ENCODE peak calls at places on chromosome 11, in nine cellular contexts. L is pancreas; A is stomach; F is endodermal cell; V is thoracic aorta; W is adipocyte; N is adrenal gland; G is naive thymus-derived CD4-positive, alpha-beta T cell; D is IMR-90. E is an unnamed sample. For H3K36me3, H3K9me3 and H3K27me3, the result is how much of the 10 kb centered on the place peaks cover.

GRCh38 chr11:30346068-30346688 is 23.3 kb downstream of the ARL14EP start:
- DNase-seq in L (no peak), A (no peak), F (no peak), V (no peak), W (peak), N (no peak), G (peak), D (peak), E (no peak)

GRCh38 chr11:74035264-74035663 is 26.4 kb upstream of the UCP3 start:
- DNase-seq in L (no peak), A (no peak), F (no peak), V (no peak), W (peak), N (no peak), G (no peak), D (peak), E (no peak)

GRCh38 chr11:67418476-67419281 is 3.2 kb downstream of the CARNS1 start:
- DNase-seq in L (no peak), A (peak), F (no peak), V (no peak), W (no peak), N (no peak), G (peak), D (no peak), E (peak)

GRCh38 chr11:69044111-69045013 is 4.4 kb upstream of the TPCN2 start:
- DNase-seq in L (peak), A (peak), F (peak), V (no peak), W (peak), N (peak), G (no peak), D (peak), E (peak)

GRCh38 chr11:26914968-26915367 is 78.9 kb upstream of the FIBIN start:
- DNase-seq in L (no peak), A (no peak), F (no peak), V (no peak), W (no peak), N (no peak), G (no peak), D (no peak), E (no peak)

GRCh38 chr11:47395225-47396048 is 13.0 kb upstream of the SLC39A13 start:
- DNase-seq in L (no peak), A (no peak), F (no peak), V (no peak), W (no peak), N (no peak), G (no peak), D (no peak), E (no peak)

GRCh38 chr11:88051386-88051785 is 123.9 kb downstream of the RAB38 start:
- DNase-seq in L (no peak), A (no peak), F (no peak), V (no peak), W (no peak), N (no peak), G (no peak), D (peak), E (no peak)

GRCh38 chr11:132312161-132312560 is 941.7 kb downstream of the NTM start:
- DNase-seq in L (no peak), A (no peak), F (no peak), V (no peak), W (peak), N (no peak), G (no peak), D (peak), E (peak)

GRCh38 chr11:107928046-107928766 is at the start of gene RAB39A:
- DNase-seq in L (peak), A (peak), F (peak), V (peak), W (peak), N (peak), G (peak), D (peak), E (peak)

GRCh38 chr11:606245-606644 is 9.5 kb downstream of the IRF7 start:
- DNase-seq in L (peak), A (peak), F (no peak), V (no peak), W (no peak), N (peak), G (no peak), D (no peak), E (peak)

GRCh38 chr11:128336203-128336602 is 251.2 kb downstream of the ETS1 start:
- DNase-seq in L (no peak), A (peak), F (peak), V (no peak), W (no peak), N (peak), G (no peak), D (peak), E (peak)

GRCh38 chr11:61529537-61530225 is 21.1 kb downstream of the LRRC10B start:
- DNase-seq in L (no peak), A (no peak), F (no peak), V (no peak), W (no peak), N (peak), G (no peak), D (no peak), E (no peak)

GRCh38 chr11:12287374-12288211 is 89.8 kb upstream of the PARVA start:
- DNase-seq in L (no peak), A (peak), F (peak), V (peak), W (peak), N (peak), G (no peak), D (peak), E (peak)

GRCh38 chr11:120532511-120533196 is 21.1 kb downstream of the GRIK4 start:
- DNase-seq in L (no peak), A (no peak), F (no peak), V (no peak), W (peak), N (peak), G (no peak), D (peak), E (peak)

GRCh38 chr11:48150213-48150612 is 66.4 kb upstream of the OR4B1 start:
- DNase-seq in L (no peak), A (no peak), F (no peak), V (no peak), W (peak), N (no peak), G (no peak), D (peak), E (no peak)

GRCh38 chr11:28133146-28133545 is 25.0 kb downstream of the METTL15 start:
- DNase-seq in L (no peak), A (no peak), F (no peak), V (no peak), W (peak), N (no peak), G (no peak), D (peak), E (no peak)

GRCh38 chr11:17828311-17828751 is 93.8 kb downstream of the KCNC1 start:
- DNase-seq in L (peak), A (peak), F (no peak), V (peak), W (peak), N (peak), G (no peak), D (peak), E (peak)

GRCh38 chr11:35111171-35112055 is 27.6 kb upstream of the CD44 start:
- DNase-seq in L (peak), A (no peak), F (no peak), V (no peak), W (peak), N (peak), G (no peak), D (peak), E (peak)

GRCh38 chr11:61659413-61660196 is 20.6 kb upstream of the DAGLA start:
- DNase-seq in L (no peak), A (no peak), F (no peak), V (no peak), W (no peak), N (no peak), G (no peak), D (no peak), E (no peak)

GRCh38 chr11:95338430-95338991 is 107.5 kb upstream of the SESN3 start:
- DNase-seq in L (peak), A (no peak), F (no peak), V (no peak), W (peak), N (peak), G (no peak), D (peak), E (no peak)

GRCh38 chr11:11975201-11976092 is 33.0 kb downstream of the DKK3 start:
- DNase-seq in L (no peak), A (peak), F (peak), V (no peak), W (no peak), N (no peak), G (no peak), D (no peak), E (peak)

GRCh38 chr11:103085758-103086365 is 6.1 kb downstream of the DCUN1D5 start:
- DNase-seq in L (no peak), A (no peak), F (no peak), V (no peak), W (peak), N (no peak), G (no peak), D (peak), E (no peak)

GRCh38 chr11:9868641-9869040 is 204.8 kb downstream of the SWAP70 start:
- DNase-seq in L (no peak), A (no peak), F (no peak), V (no peak), W (no peak), N (no peak), G (no peak), D (no peak), E (no peak)

GRCh38 chr11:112459001-112459400 is 198.3 kb upstream of the PLET1 start:
- DNase-seq in L (no peak), A (no peak), F (no peak), V (no peak), W (peak), N (no peak), G (no peak), D (no peak), E (no peak)

GRCh38 chr11:71209656-71210055 is 42.7 kb downstream of the SHANK2 start:
- DNase-seq in L (no peak), A (no peak), F (no peak), V (no peak), W (no peak), N (no peak), G (no peak), D (no peak), E (no peak)

GRCh38 chr11:497565-498296 is 9.3 kb downstream of the RNH1 start:
- DNase-seq in L (no peak), A (no peak), F (no peak), V (no peak), W (no peak), N (no peak), G (no peak), D (no peak), E (no peak)

GRCh38 chr11:47714554-47715081 is 551 bp downstream of the AGBL2 start:
- DNase-seq in L (no peak), A (no peak), F (peak), V (no peak), W (peak), N (peak), G (peak), D (no peak), E (no peak)

GRCh38 chr11:102653744-102654291 is 28.7 kb upstream of the MMP20 start:
- DNase-seq in L (no peak), A (no peak), F (no peak), V (no peak), W (no peak), N (no peak), G (no peak), D (peak), E (peak)

GRCh38 chr11:103281301-103281700 is 172.1 kb downstream of the DYNC2H1 start:
- DNase-seq in L (no peak), A (no peak), F (no peak), V (no peak), W (peak), N (no peak), G (no peak), D (peak), E (no peak)

GRCh38 chr11:69377029-69377952 is 83.3 kb downstream of the MYEOV start:
- DNase-seq in L (no peak), A (no peak), F (no peak), V (no peak), W (no peak), N (no peak), G (no peak), D (no peak), E (no peak)

GRCh38 chr11:12259956-12260355 is 117.4 kb upstream of the PARVA start:
- DNase-seq in L (no peak), A (no peak), F (no peak), V (no peak), W (no peak), N (no peak), G (no peak), D (no peak), E (no peak)

GRCh38 chr11:19453893-19454292 is 213.1 kb upstream of the E2F8 start:
- DNase-seq in L (no peak), A (no peak), F (peak), V (peak), W (peak), N (peak), G (no peak), D (peak), E (no peak)

GRCh38 chr11:74446445-74446844 is 20.9 kb downstream of the KCNE3 start:
- DNase-seq in L (no peak), A (no peak), F (no peak), V (no peak), W (peak), N (no peak), G (no peak), D (no peak), E (no peak)

GRCh38 chr11:129766858-129767604 is 48.6 kb upstream of the TMEM45B start:
- DNase-seq in L (no peak), A (peak), F (peak), V (no peak), W (peak), N (peak), G (peak), D (peak), E (no peak)

GRCh38 chr11:43644626-43645299 is 35.8 kb upstream of the HSD17B12 start:
- DNase-seq in L (no peak), A (no peak), F (no peak), V (no peak), W (peak), N (peak), G (no peak), D (peak), E (no peak)

GRCh38 chr11:88482871-88483301 is 145.3 kb upstream of the CTSC start:
- DNase-seq in L (no peak), A (no peak), F (no peak), V (no peak), W (peak), N (no peak), G (no peak), D (peak), E (no peak)

GRCh38 chr11:34224434-34224966 is 119.1 kb downstream of the NAT10 start:
- DNase-seq in L (no peak), A (no peak), F (no peak), V (no peak), W (no peak), N (no peak), G (no peak), D (no peak), E (no peak)

GRCh38 chr11:77340501-77340900 is 39.0 kb upstream of the GDPD4 start:
- DNase-seq in L (no peak), A (no peak), F (no peak), V (no peak), W (no peak), N (no peak), G (no peak), D (no peak), E (no peak)

GRCh38 chr11:13405220-13405619 is 57.8 kb downstream of the BTBD10 start:
- DNase-seq in L (no peak), A (no peak), F (no peak), V (no peak), W (no peak), N (no peak), G (no peak), D (no peak), E (no peak)
- H3K36me3 ChIP-seq in L (under half), A (half or more), F (half or more), V (under half), W (half or more), N (under half), G (under half), D (under half), E (under half)

GRCh38 chr11:6351782-6352181 is 31.5 kb upstream of the CAVIN3 start:
- DNase-seq in L (no peak), A (no peak), F (no peak), V (no peak), W (no peak), N (no peak), G (no peak), D (peak), E (no peak)
- H3K9me3 ChIP-seq in L (under half), A (under half), F (under half), V (under half), W (under half), N (under half), G (under half), D (under half), E (under half)

DNA sequence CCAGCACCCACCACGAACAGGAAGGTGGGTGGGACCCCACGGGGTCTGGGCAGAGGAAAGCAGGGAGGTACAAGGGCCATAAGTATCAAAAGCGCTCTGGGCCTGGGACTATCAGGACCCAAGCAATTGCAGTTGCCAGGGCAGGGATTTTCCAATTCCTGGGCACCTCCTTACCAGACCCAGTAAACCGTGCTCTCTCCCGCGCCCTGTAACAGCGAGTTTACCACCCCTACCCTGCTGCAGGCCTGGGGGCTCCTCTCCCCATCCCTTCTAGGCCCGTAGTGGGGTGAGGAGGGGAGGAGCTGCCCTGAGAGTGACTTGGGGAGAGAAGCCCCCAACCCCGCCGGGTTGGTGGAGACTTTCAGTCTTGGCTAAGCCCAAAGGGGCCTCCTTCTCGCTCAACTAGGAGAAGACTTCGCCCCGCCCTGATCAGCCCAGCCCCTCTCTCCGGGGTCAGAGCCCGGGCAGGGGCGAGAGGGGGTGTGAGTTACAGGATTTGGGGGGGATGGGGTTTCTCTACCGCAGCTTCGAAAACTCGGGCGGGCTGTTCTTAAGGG is 5.4 kb downstream of the PAX6 start:
- DNase-seq in L (no peak), A (no peak), F (peak), V (no peak), W (no peak), N (no peak), G (no peak), D (no peak), E (no peak)
- H3K27me3 ChIP-seq in L (under half), A (half or more), F (half or more), V (half or more), W (half or more), N (half or more), G (under half), D (half or more), E (under half)

GRCh38 chr11:121561716-121562115 is 108.9 kb upstream of the SORL1-AS1 start:
- DNase-seq in L (no peak), A (no peak), F (no peak), V (no peak), W (no peak), N (no peak), G (no peak), D (no peak), E (no peak)

GRCh38 chr11:121559812-121560211 is 107.0 kb upstream of the SORL1-AS1 start:
- DNase-seq in L (no peak), A (no peak), F (no peak), V (no peak), W (no peak), N (no peak), G (no peak), D (no peak), E (no peak)

GRCh38 chr11:121560251-121560650 is 107.5 kb upstream of the SORL1-AS1 start:
- DNase-seq in L (no peak), A (no peak), F (no peak), V (no peak), W (no peak), N (no peak), G (no peak), D (no peak), E (no peak)

GRCh38 chr11:121563003-121563402 is 110.2 kb upstream of the SORL1-AS1 start:
- DNase-seq in L (no peak), A (no peak), F (no peak), V (no peak), W (no peak), N (no peak), G (no peak), D (no peak), E (no peak)

GRCh38 chr11:121561240-121561639 is 108.5 kb upstream of the SORL1-AS1 start:
- DNase-seq in L (no peak), A (no peak), F (no peak), V (no peak), W (no peak), N (no peak), G (no peak), D (no peak), E (no peak)
- H3K36me3 ChIP-seq in L (under half), A (under half), F (under half), V (under half), W (under half), N (under half), G (under half), D (under half), E (under half)

DNA sequence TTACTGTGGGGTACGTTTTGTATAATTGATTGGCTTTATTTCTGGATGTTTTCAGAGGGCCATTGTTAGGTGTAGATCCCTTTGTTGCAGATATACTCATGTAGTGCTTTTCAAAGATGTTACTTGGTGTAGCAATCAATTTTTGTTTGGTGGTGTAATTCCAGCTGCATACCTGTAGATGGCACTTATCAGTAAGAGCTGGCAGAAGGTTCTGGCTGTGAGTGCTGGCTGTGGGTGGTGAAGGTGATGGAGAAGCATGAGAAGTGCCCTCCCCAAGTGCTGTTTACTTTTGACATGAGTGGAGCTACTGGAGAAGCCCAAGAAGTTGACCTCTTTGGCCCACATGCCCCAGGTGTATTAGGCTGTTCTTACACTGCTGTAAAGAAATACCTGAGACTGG is 1074.9 kb downstream of the FAM181B start:
- DNase-seq in L (no peak), A (no peak), F (peak), V (no peak), W (no peak), N (peak), G (no peak), D (peak), E (no peak)
- H3K9me3 ChIP-seq in L (under half), A (under half), F (under half), V (under half), W (under half), N (under half), G (under half), D (under half), E (under half)

GRCh38 chr11:124835918-124836317 is 29.3 kb upstream of the ROBO3 start:
- DNase-seq in L (no peak), A (no peak), F (no peak), V (no peak), W (no peak), N (no peak), G (no peak), D (no peak), E (no peak)
- H3K27me3 ChIP-seq in L (under half), A (under half), F (under half), V (under half), W (under half), N (under half), G (under half), D (under half), E (under half)

DNA sequence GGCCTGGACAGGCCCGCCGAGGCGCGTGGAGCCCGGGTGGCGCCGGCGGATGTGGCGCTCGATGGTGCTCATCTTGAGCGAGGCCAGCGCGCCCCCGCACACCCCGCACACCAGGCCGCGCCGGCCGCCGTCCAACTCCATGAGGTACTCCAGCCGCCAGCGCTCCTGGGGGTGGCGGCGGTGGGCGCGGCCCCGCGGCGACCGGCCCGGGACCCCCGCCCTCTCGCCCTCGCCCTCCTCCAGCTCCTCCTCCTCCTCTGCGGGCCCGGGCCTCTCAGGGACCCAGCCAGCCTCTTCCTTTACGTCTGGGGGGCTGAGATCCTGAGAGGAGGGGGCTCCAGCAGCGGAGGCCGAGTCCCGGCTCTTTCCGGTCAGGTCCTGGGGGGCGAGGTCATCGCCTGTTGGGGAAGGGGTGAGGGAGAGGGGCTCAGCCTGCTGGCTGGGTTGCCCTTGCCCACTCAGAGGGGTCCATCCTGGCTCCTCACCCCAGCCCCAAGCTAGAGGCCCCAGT is 4.3 kb downstream of the ZFTA start:
- DNase-seq in L (peak), A (no peak), F (no peak), V (no peak), W (no peak), N (no peak), G (no peak), D (no peak), E (no peak)
- H3K36me3 ChIP-seq in L (under half), A (under half), F (under half), V (under half), W (under half), N (under half), G (under half), D (under half), E (under half)

GRCh38 chr11:114621072-114621471 is 25.5 kb upstream of the NXPE4 start:
- DNase-seq in L (no peak), A (no peak), F (peak), V (no peak), W (no peak), N (no peak), G (no peak), D (no peak), E (no peak)
- H3K9me3 ChIP-seq in L (under half), A (under half), F (half or more), V (under half), W (under half), N (under half), G (under half), D (under half), E (under half)